ENCODE peak calls at places on chromosomes 6 and 20, in five cellular contexts. H is breast epithelium, V is IMR-90, C is heart left ventricle, N is body of pancreas. Q is an unnamed sample. For H3K36me3, the result is how much of the 10 kb centered on the place peaks cover.

GRCh38 chr6:108796875-108797274 is 51.3 kb upstream of the ARMC2 start:
- DNase-seq in V (peak), C (no peak), H (no peak), N (no peak), Q (no peak)

GRCh38 chr6:11078266-11078665 is 15.4 kb upstream of the SMIM13 start:
- DNase-seq in C (no peak), V (no peak), H (no peak), N (no peak), Q (no peak)

GRCh38 chr20:46963758-46964181 is 69.1 kb downstream of the EYA2 start:
- DNase-seq in V (peak), C (no peak), H (peak), N (no peak), Q (peak)

GRCh38 chr6:144447487-144447886 is 162.4 kb downstream of the UTRN start:
- DNase-seq in C (no peak), N (no peak), V (peak), H (no peak), Q (no peak)

GRCh38 chr6:816510-817084 is 123.7 kb upstream of the EXOC2 start:
- DNase-seq in V (no peak), C (no peak), H (no peak), N (peak), Q (no peak)

GRCh38 chr6:158040051-158040803 is 58.6 kb downstream of the SYNJ2 start:
- DNase-seq in H (no peak), V (peak), N (peak), C (no peak), Q (no peak)

GRCh38 chr20:37526238-37526838 is 1.3 kb downstream of the BLCAP start:
- DNase-seq in N (peak), V (peak), H (peak), C (peak), Q (peak)

GRCh38 chr20:47348539-47349142 is 7.9 kb downstream of the ZMYND8 start:
- DNase-seq in N (no peak), C (no peak), V (no peak), H (no peak), Q (no peak)

GRCh38 chr6:149751239-149751638 is 1.7 kb downstream of the PCMT1 start:
- DNase-seq in C (no peak), V (no peak), H (no peak), N (no peak), Q (no peak)

GRCh38 chr20:64110411-64111068 is 3.2 kb upstream of the NPBWR2 start:
- DNase-seq in C (peak), N (no peak), H (peak), V (no peak), Q (no peak)

GRCh38 chr6:32483968-32484613 is 44.4 kb downstream of the HLA-DRA start:
- DNase-seq in N (no peak), V (no peak), C (no peak), H (no peak), Q (no peak)

GRCh38 chr6:134817448-134817847 is 132.5 kb downstream of the ALDH8A1 start:
- DNase-seq in N (no peak), V (no peak), C (no peak), H (no peak), Q (no peak)

GRCh38 chr6:19838442-19839236 is 1.5 kb downstream of the ID4 start:
- DNase-seq in H (peak), V (peak), N (peak), C (peak), Q (peak)

GRCh38 chr6:52482903-52483670 is 62.9 kb downstream of the EFHC1 start:
- DNase-seq in V (peak), H (no peak), N (no peak), C (no peak), Q (no peak)

GRCh38 chr6:138500045-138500665 is 861 bp upstream of the NHSL1 start:
- DNase-seq in N (no peak), H (no peak), C (no peak), V (no peak), Q (no peak)

GRCh38 chr20:13930246-13930645 is 60.2 kb downstream of the SEL1L2 start:
- DNase-seq in N (no peak), H (no peak), V (no peak), C (no peak), Q (no peak)

GRCh38 chr20:5207138-5207537 is 80.3 kb downstream of the CDS2 start:
- DNase-seq in H (no peak), N (no peak), V (no peak), C (no peak), Q (no peak)

GRCh38 chr6:114121913-114122662 is 151.1 kb upstream of the HDAC2 start:
- DNase-seq in C (no peak), V (no peak), H (no peak), N (no peak), Q (no peak)

GRCh38 chr6:10441004-10441654 is 26.3 kb upstream of the TFAP2A start:
- DNase-seq in N (no peak), H (no peak), V (peak), C (no peak), Q (no peak)

GRCh38 chr20:50980071-50980681 is 21.6 kb downstream of the MOCS3 start:
- DNase-seq in N (peak), C (no peak), H (no peak), V (peak), Q (no peak)

GRCh38 chr6:97205936-97206335 is 77.1 kb downstream of the MMS22L start:
- DNase-seq in H (no peak), C (no peak), N (no peak), V (no peak), Q (no peak)

GRCh38 chr20:23365390-23366165 is 3.6 kb downstream of the GZF1 start:
- DNase-seq in N (no peak), V (no peak), C (peak), H (no peak), Q (no peak)

GRCh38 chr6:4647414-4648365 is 128.5 kb upstream of the CDYL start:
- DNase-seq in V (peak), H (peak), N (peak), C (peak), Q (peak)

GRCh38 chr6:151075527-151075926 is 164.2 kb upstream of the AKAP12 start:
- DNase-seq in C (no peak), N (no peak), V (peak), H (no peak), Q (no peak)

GRCh38 chr6:31765910-31766794 is 3.7 kb downstream of the SAPCD1 start:
- DNase-seq in V (no peak), N (no peak), H (no peak), C (no peak), Q (peak)

GRCh38 chr20:25394996-25395395 is 4.4 kb upstream of the ABHD12 start:
- DNase-seq in C (no peak), H (no peak), V (no peak), N (no peak), Q (peak)

GRCh38 chr20:40982415-40983145 is 46.0 kb upstream of the TOP1 start:
- DNase-seq in N (no peak), H (no peak), C (no peak), V (no peak), Q (no peak)

GRCh38 chr20:7694940-7695567 is 245.2 kb downstream of the HAO1 start:
- DNase-seq in H (no peak), C (no peak), V (no peak), N (no peak), Q (no peak)

GRCh38 chr6:56524891-56525703 is 117.6 kb downstream of the DST start:
- DNase-seq in C (no peak), H (no peak), N (no peak), V (peak), Q (no peak)

GRCh38 chr6:135830452-135830851 is 21.0 kb upstream of the PDE7B start:
- DNase-seq in C (no peak), N (no peak), V (peak), H (no peak), Q (no peak)

GRCh38 chr20:35523298-35523888 is 6.1 kb downstream of the C20orf173 start:
- DNase-seq in H (no peak), C (no peak), N (no peak), V (no peak), Q (peak)

GRCh38 chr20:23114018-23114417 is 27.9 kb upstream of the CD93 start:
- DNase-seq in C (peak), H (no peak), N (peak), V (no peak), Q (peak)

GRCh38 chr20:36975085-36975829 is 23.7 kb upstream of the SAMHD1 start:
- DNase-seq in H (no peak), V (no peak), N (no peak), C (no peak), Q (no peak)

GRCh38 chr6:148068391-148068790 is 274.2 kb upstream of the SASH1 start:
- DNase-seq in N (no peak), H (no peak), V (no peak), C (no peak), Q (no peak)

GRCh38 chr20:31587545-31588389 is 17.3 kb upstream of the ID1 start:
- DNase-seq in H (no peak), V (no peak), C (peak), N (no peak), Q (peak)
- TF ChIP-seq POLR2A in H (no peak), V (peak), C (no peak), N (no peak), Q (no peak)

GRCh38 chr6:106513813-106514212 is 115.5 kb downstream of the RTN4IP1 start:
- DNase-seq in N (no peak), C (no peak), V (no peak), H (no peak), Q (no peak)
- H3K4me3 ChIP-seq in N (no peak), C (peak), V (no peak), H (peak), Q (no peak)

GRCh38 chr6:33688006-33688405 is 23.5 kb downstream of the UQCC2 start:
- DNase-seq in C (no peak), H (no peak), V (no peak), N (no peak), Q (no peak)
- H3K36me3 ChIP-seq in C (half or more), H (under half), V (under half), N (under half), Q (half or more)

DNA sequence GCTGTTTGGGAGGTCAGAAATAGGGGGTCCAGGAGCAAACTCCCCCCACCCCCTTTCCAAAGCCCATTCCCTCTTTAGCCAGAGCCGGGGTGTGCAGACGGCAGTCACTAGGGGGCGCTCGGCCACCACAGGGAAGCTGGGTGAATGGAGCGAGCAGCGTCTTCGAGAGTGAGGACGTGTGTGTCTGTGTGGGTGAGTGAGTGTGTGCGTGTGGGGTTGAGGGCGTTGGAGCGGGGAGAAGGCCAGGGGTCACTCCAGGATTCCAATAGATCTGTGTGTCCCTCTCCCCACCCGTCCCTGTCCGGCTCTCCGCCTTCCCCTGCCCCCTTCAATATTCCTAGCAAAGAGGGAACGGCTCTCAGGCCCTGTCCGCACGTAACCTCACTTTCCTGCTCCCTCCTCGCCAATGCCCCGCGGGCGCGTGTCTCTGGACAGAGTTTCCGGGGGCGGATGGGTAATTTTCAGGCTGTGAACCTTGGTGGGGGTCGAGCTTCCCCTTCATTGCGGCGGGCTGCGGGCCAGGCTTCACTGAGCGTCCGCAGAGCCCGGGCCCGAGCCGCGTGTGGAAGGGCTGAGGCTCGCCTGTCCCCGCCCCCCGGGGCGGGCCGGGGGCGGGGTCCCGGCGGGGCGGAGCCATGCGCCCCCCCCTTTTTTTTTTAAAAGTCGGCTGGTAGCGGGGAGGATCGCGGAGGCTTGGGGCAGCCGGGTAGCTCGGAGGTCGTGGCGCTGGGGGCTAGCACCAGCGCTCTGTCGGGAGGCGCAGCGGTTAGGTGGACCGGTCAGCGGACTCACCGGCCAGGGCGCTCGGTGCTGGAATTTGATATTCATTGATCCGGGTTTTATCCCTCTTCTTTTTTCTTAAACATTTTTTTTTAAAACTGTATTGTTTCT is at the start of gene VEGFA:
- DNase-seq in N (peak), V (peak), H (peak), C (peak), Q (peak)
- TF ChIP-seq POLR2A in N (peak), V (peak), H (no peak), C (peak), Q (peak)

GRCh38 chr6:21931641-21932335 is 338.2 kb downstream of the SOX4 start:
- DNase-seq in N (no peak), H (no peak), C (no peak), V (peak), Q (no peak)

GRCh38 chr6:21933351-21933750 is 339.8 kb downstream of the SOX4 start:
- DNase-seq in N (no peak), C (no peak), V (no peak), H (no peak), Q (no peak)

GRCh38 chr6:21924002-21924401 is 330.5 kb downstream of the SOX4 start:
- DNase-seq in C (no peak), N (no peak), V (no peak), H (no peak), Q (no peak)

GRCh38 chr6:21928715-21929298 is 335.3 kb downstream of the SOX4 start:
- DNase-seq in H (no peak), N (no peak), V (no peak), C (no peak), Q (no peak)
- H3K4me3 ChIP-seq in H (no peak), N (no peak), V (no peak), C (no peak), Q (no peak)

GRCh38 chr6:35874721-35875120 is 46.2 kb downstream of the SRPK1 start:
- DNase-seq in N (no peak), H (no peak), V (no peak), C (no peak), Q (no peak)
- H3K36me3 ChIP-seq in N (under half), H (under half), V (under half), C (under half), Q (under half)

DNA sequence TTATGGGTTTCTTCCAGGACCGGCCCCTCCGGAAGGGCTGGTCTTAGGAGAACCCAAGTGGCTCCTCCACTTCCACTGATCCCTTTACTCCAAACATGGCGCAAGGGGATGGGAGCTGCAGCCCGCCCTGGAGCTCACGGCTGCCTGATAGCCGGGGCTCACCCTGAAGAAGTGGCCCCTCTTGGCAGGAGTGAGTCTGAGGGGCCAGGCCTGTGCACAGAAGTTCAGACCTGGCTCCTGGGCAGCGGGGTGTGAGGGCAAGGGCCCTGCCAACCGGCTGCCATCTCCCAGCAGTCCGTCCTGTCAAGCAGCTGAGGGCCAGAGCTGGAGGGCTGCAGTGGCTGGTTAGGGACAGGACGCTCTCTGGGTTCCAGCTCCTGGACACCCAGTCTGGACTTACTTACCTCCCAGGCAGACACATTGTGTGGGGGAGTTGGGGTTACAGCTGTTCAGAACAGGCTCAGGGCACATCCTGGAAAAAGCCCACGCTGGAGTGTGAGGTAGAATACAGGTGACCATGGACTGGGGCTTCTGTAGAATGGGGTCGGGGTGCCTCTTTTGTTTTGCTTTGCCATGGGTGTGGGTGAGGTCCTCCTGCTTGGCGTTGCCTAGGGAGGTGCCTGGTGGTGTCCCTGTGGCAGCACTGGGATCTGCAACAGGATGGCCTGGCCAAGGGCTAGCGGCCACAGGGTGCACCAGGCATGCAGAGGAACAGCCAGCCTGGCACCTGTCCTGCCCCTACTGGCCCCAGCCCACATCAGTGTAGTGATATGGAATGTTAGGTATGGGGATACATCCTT is 88.4 kb downstream of the ASXL1 start:
- DNase-seq in V (no peak), N (no peak), H (no peak), C (no peak), Q (peak)
- TF ChIP-seq POLR2A in V (no peak), N (no peak), H (no peak), C (no peak), Q (no peak)

DNA sequence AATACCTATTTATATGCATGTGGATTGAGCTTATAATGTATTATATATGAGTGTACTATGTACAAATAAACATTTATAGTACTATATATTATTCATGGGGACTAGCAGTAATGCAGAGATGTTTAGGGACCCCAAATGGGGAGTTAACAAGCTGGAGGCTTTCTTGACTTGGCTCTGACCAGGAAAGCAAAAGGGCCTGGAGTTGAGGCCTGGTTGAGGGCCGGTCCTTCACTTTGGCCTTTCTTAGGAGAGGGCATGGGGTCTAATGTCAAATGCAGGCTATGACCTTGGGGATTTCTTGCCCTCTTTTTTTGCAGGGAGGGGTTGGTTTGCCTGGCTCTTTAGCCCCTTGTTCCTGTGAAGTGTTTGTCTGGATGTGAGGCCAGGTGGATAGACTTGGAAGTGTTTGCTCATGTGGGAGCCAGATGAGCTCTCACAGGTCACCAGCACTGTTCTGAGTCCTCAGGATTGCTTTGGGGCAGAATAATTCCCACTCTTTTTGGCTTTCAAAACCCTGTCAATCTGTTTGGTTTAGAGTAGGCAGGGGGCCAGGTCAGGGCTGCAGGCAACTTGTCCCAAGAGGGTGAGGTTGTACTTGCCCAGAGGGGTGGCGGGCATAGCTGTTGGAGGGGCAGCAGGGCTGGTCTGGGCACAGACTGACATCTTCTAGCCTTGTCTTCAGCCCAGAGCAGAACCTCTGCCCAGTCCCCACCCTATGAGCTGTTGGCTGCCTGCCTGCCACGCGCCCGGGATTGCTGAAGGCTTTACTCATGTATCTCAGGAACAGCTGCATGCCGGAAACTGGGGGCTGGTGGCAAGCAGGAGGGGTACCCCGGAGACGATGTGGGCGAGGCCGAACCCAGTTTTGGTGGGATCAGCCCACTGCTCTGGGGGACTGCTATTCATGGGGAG is 14.6 kb downstream of the TJAP1 start:
- DNase-seq in C (peak), V (peak), H (peak), N (no peak), Q (peak)
- H3K4me3 ChIP-seq in C (no peak), V (no peak), H (no peak), N (no peak), Q (no peak)

Q was measured in thyroid gland.